ENCODE peak calls at places on chromosomes 2 and 18, in nine cellular contexts. Z, S, N, H, D, O, V, J and K are unnamed samples.

GRCh38 chr18:61892683-61893303 is at the start of gene RNF152:
- DNase-seq in D (no peak), V (no peak), N (no peak), O (peak; percentile 29), Z (peak; percentile 0), H (peak; percentile 37), S (no peak), J (peak; percentile 34), K (peak; percentile 54)

GRCh38 chr2:160352492-160352891 is 141.1 kb downstream of the RBMS1 start:
- DNase-seq in H (no peak), O (peak; percentile 65), J (no peak), V (no peak), S (peak; percentile 59), D (no peak), N (no peak), Z (peak; percentile 24), K (peak; percentile 91)

GRCh38 chr2:209817818-209818420 is 46.3 kb downstream of the UNC80 start:
- DNase-seq in D (no peak), N (no peak), Z (no peak), J (no peak), H (no peak), O (no peak), V (no peak), S (no peak), K (no peak)

GRCh38 chr18:7038330-7038846 is 79.2 kb downstream of the LAMA1 start:
- DNase-seq in V (peak; percentile 98), H (no peak), O (peak; percentile 96), Z (no peak), J (peak; percentile 91), N (peak; percentile 52), D (no peak), S (peak; percentile 82), K (peak; percentile 59)

GRCh38 chr2:151299940-151300539 is 10.6 kb upstream of the NMI start:
- DNase-seq in N (no peak), V (no peak), O (no peak), S (no peak), J (no peak), D (no peak), Z (no peak), H (no peak), K (no peak)

GRCh38 chr2:150267651-150268415 is 219.6 kb downstream of the RND3 start:
- DNase-seq in D (no peak), J (no peak), O (no peak), H (no peak), V (no peak), Z (no peak), N (no peak), S (no peak), K (peak; percentile 41)

GRCh38 chr2:151918308-151918707 is 90.1 kb upstream of the ARL5A start:
- DNase-seq in N (no peak), O (no peak), Z (no peak), V (no peak), H (no peak), J (no peak), D (peak; percentile 29), S (no peak), K (no peak)

GRCh38 chr18:11154369-11154982 is 5.1 kb upstream of the PIEZO2 start:
- DNase-seq in S (peak; percentile 59), H (no peak), J (peak; percentile 47), D (peak; percentile 85), O (peak; percentile 85), N (no peak), Z (peak; percentile 13), V (peak; percentile 12), K (peak; percentile 79)

GRCh38 chr2:236113425-236113824 is 54.8 kb downstream of the GBX2 start:
- DNase-seq in Z (no peak), N (no peak), V (no peak), S (no peak), J (no peak), D (no peak), H (no peak), O (no peak), K (no peak)

GRCh38 chr18:54125429-54125828 is 99.0 kb downstream of the MBD2 start:
- DNase-seq in H (no peak), Z (no peak), V (no peak), D (peak; percentile 67), J (no peak), N (no peak), S (no peak), O (no peak), K (no peak)

GRCh38 chr18:51437280-51438271 is 240.1 kb upstream of the MEX3C start:
- DNase-seq in N (no peak), J (no peak), D (peak; percentile 60), O (no peak), S (no peak), Z (no peak), V (no peak), H (no peak), K (no peak)

GRCh38 chr2:189412330-189412953 is 28.8 kb upstream of the WDR75 start:
- DNase-seq in S (peak; percentile 71), D (peak; percentile 65), O (peak; percentile 89), J (peak; percentile 39), N (peak; percentile 22), Z (peak; percentile 12), V (no peak), H (peak; percentile 37), K (peak; percentile 82)

GRCh38 chr2:223993634-223994232 is 36.5 kb downstream of the MRPL44 start:
- DNase-seq in S (peak; percentile 74), H (peak; percentile 66), O (peak; percentile 90), V (peak; percentile 39), D (peak; percentile 85), Z (peak; percentile 65), N (peak; percentile 48), J (peak; percentile 76), K (peak; percentile 88)

GRCh38 chr2:173715483-173715882 is 249.7 kb downstream of the SP3 start:
- DNase-seq in D (no peak), J (no peak), S (peak; percentile 20), N (no peak), O (peak; percentile 48), V (no peak), Z (no peak), H (no peak), K (no peak)

GRCh38 chr2:27077231-27077630 is 1.2 kb upstream of the EMILIN1 start:
- DNase-seq in S (no peak), O (no peak), J (no peak), V (no peak), N (no peak), H (no peak), Z (no peak), D (no peak), K (no peak)

GRCh38 chr2:235026137-235026536 is 74.3 kb downstream of the SH3BP4 start:
- DNase-seq in O (peak; percentile 72), D (no peak), J (peak; percentile 53), N (no peak), S (peak; percentile 80), Z (peak; percentile 62), V (peak; percentile 73), H (no peak), K (peak; percentile 71)

GRCh38 chr2:115757286-115757685 is 1314.8 kb downstream of the DPP10 start:
- DNase-seq in S (no peak), O (no peak), D (no peak), J (no peak), Z (no peak), N (no peak), V (no peak), H (no peak), K (no peak)

GRCh38 chr18:57959278-57959677 is 84.7 kb upstream of the NEDD4L start:
- DNase-seq in O (peak; percentile 56), N (no peak), H (no peak), V (peak; percentile 53), D (peak; percentile 41), Z (peak; percentile 67), J (peak; percentile 54), S (peak; percentile 84), K (peak; percentile 33)

GRCh38 chr18:13437801-13438506 is 219.4 kb downstream of the LDLRAD4 start:
- DNase-seq in H (peak; percentile 55), S (no peak), O (no peak), V (no peak), N (no peak), Z (no peak), D (no peak), J (no peak), K (no peak)

GRCh38 chr2:207768891-207769596 is 662 bp downstream of the FZD5 start:
- DNase-seq in S (peak; percentile 39), Z (peak; percentile 31), V (no peak), H (peak; percentile 30), N (peak; percentile 20), D (peak; percentile 70), J (peak; percentile 51), O (peak; percentile 38), K (peak; percentile 49)

GRCh38 chr2:196336206-196336605 is 164.8 kb upstream of the STK17B start:
- DNase-seq in V (no peak), N (no peak), H (no peak), Z (no peak), J (no peak), O (peak; percentile 65), D (no peak), S (no peak), K (peak; percentile 63)

GRCh38 chr2:239131521-239131920 is 269.3 kb downstream of the HDAC4 start:
- DNase-seq in J (no peak), O (no peak), Z (no peak), N (no peak), D (no peak), H (no peak), V (no peak), S (no peak), K (no peak)

GRCh38 chr2:65991332-65991731 is 443.6 kb upstream of the MEIS1 start:
- DNase-seq in S (no peak), O (no peak), N (no peak), D (no peak), Z (no peak), H (no peak), J (no peak), V (no peak), K (no peak)

GRCh38 chr18:77262655-77263470 is 13.2 kb downstream of the GALR1 start:
- DNase-seq in Z (no peak), D (no peak), O (no peak), V (no peak), S (no peak), N (no peak), H (no peak), J (no peak), K (no peak)

GRCh38 chr2:138003411-138003810 is 39.1 kb downstream of the HNMT start:
- DNase-seq in N (no peak), S (no peak), D (peak; percentile 10), V (no peak), Z (no peak), O (no peak), J (no peak), H (no peak), K (no peak)

GRCh38 chr2:141331127-141331526 is 799.7 kb downstream of the LRP1B start:
- DNase-seq in O (peak; percentile 74), H (no peak), V (peak; percentile 84), D (peak; percentile 11), N (no peak), Z (peak; percentile 1), J (no peak), S (peak; percentile 86), K (peak; percentile 86)

GRCh38 chr2:20450201-20451108 is 3.6 kb downstream of the RHOB start:
- DNase-seq in S (peak; percentile 70), D (no peak), O (peak; percentile 98), V (no peak), H (no peak), N (no peak), J (peak; percentile 77), Z (no peak), K (peak; percentile 89)

GRCh38 chr2:119253114-119253702 is 29.6 kb downstream of the STEAP3 start:
- DNase-seq in J (no peak), H (no peak), O (peak; percentile 77), N (no peak), V (peak; percentile 20), D (no peak), Z (no peak), S (peak; percentile 69), K (peak; percentile 72)

GRCh38 chr2:5839563-5839962 is 147.4 kb downstream of the SOX11 start:
- DNase-seq in H (no peak), D (no peak), J (no peak), N (no peak), Z (no peak), O (no peak), S (no peak), V (no peak), K (no peak)

GRCh38 chr2:234133004-234133403 is 82.5 kb downstream of the SPP2 start:
- DNase-seq in O (peak; percentile 9), D (no peak), N (no peak), S (peak; percentile 69), J (peak; percentile 53), H (no peak), Z (no peak), V (no peak), K (peak; percentile 14)

GRCh38 chr2:236550701-236551465 is 18.7 kb upstream of the ACKR3 start:
- DNase-seq in O (no peak), H (no peak), S (no peak), N (no peak), D (no peak), J (no peak), Z (no peak), V (no peak), K (no peak)